ENCODE peak calls at places on chromosomes 16 and 17, in six cellular contexts. F is tibial nerve, J is right lobe of liver, H is tibial artery, S is AG04450, G is stomach. K is an unnamed sample.

GRCh38 chr17:41967141-41967920 is 736 bp downstream of the CNP start:
- DNase-seq in J (no peak), S (no peak), F (peak), G (no peak), H (no peak), K (peak)

GRCh38 chr17:63540581-63540980 is 9.7 kb upstream of the DCAF7 start:
- DNase-seq in S (no peak), F (no peak), J (peak), G (no peak), H (no peak), K (no peak)

GRCh38 chr17:9291912-9292562 is 270.7 kb downstream of the NTN1 start:
- DNase-seq in G (peak), H (peak), F (peak), J (peak), S (peak), K (no peak)

GRCh38 chr16:85563515-85564276 is 49.4 kb upstream of the GSE1 start:
- DNase-seq in G (peak), S (no peak), H (peak), J (peak), F (peak), K (peak)

GRCh38 chr17:18965530-18966236 is 13.7 kb downstream of the SLC5A10 start:
- DNase-seq in G (no peak), F (no peak), H (no peak), S (no peak), J (peak), K (no peak)

GRCh38 chr17:32546031-32546444 is 59.2 kb downstream of the CDK5R1 start:
- DNase-seq in S (no peak), J (no peak), H (no peak), G (no peak), F (no peak), K (no peak)

GRCh38 chr17:48153711-48154642 is 46.4 kb downstream of the SNX11 start:
- DNase-seq in S (peak), H (no peak), G (peak), F (no peak), J (peak), K (no peak)

GRCh38 chr16:84618428-84619102 is 687 bp upstream of the COTL1 start:
- DNase-seq in F (no peak), G (no peak), J (peak), S (peak), H (no peak), K (peak)

GRCh38 chr17:44775838-44776621 is 17.2 kb downstream of the ADAM11 start:
- DNase-seq in H (no peak), G (peak), J (no peak), F (peak), S (no peak), K (peak)

GRCh38 chr17:31581022-31581483 is 189.6 kb downstream of the RAB11FIP4 start:
- DNase-seq in F (no peak), J (peak), S (no peak), G (peak), H (peak), K (peak)

GRCh38 chr16:31699601-31700000 is 171.9 kb downstream of the AHSP start:
- DNase-seq in F (no peak), G (no peak), J (no peak), H (no peak), S (no peak), K (no peak)

GRCh38 chr17:82400830-82401229 is 17.3 kb upstream of the HEXD start:
- DNase-seq in G (peak), J (no peak), F (no peak), H (peak), S (no peak), K (peak)

GRCh38 chr16:14302399-14303181 is 231.5 kb downstream of the MRTFB start:
- DNase-seq in H (no peak), S (no peak), J (peak), G (no peak), F (no peak), K (peak)

GRCh38 chr16:82665025-82665424 is 38.3 kb downstream of the CDH13 start:
- DNase-seq in F (no peak), H (no peak), G (no peak), S (no peak), J (no peak), K (no peak)

GRCh38 chr17:32869345-32870026 is 7.4 kb downstream of the MYO1D start:
- DNase-seq in G (no peak), H (no peak), F (no peak), J (no peak), S (no peak), K (no peak)

GRCh38 chr17:19546289-19547065 is 12.8 kb downstream of the SLC47A1 start:
- DNase-seq in J (peak), G (peak), S (no peak), F (no peak), H (peak), K (no peak)

GRCh38 chr17:77869665-77870132 is 88.8 kb upstream of the TNRC6C start:
- DNase-seq in H (no peak), S (no peak), J (no peak), G (peak), F (no peak), K (peak)

GRCh38 chr16:14337303-14338191 is 266.4 kb downstream of the MRTFB start:
- DNase-seq in H (no peak), J (peak), G (no peak), F (no peak), S (no peak), K (no peak)

GRCh38 chr16:25066747-25067631 is 44.6 kb upstream of the LCMT1 start:
- DNase-seq in F (peak), J (peak), G (peak), H (peak), S (no peak), K (peak)

GRCh38 chr16:73051903-73052302 is 4.0 kb upstream of the ZFHX3 start:
- DNase-seq in F (no peak), J (no peak), G (no peak), H (no peak), S (no peak), K (no peak)

GRCh38 chr16:77213542-77214108 is 14.4 kb downstream of the SYCE1L start:
- DNase-seq in F (no peak), J (no peak), G (no peak), H (no peak), S (peak), K (peak)

GRCh38 chr16:52537463-52537862 is 9.5 kb downstream of the TOX3 start:
- DNase-seq in F (no peak), S (no peak), H (no peak), J (no peak), G (peak), K (no peak)

GRCh38 chr16:57462209-57462977 is at the start of gene POLR2C:
- DNase-seq in S (peak), F (peak), H (peak), J (peak), G (peak), K (peak)

GRCh38 chr17:61397086-61397842 is 2.4 kb upstream of the TBX2 start:
- DNase-seq in H (no peak), G (no peak), F (no peak), J (no peak), S (no peak), K (peak)

GRCh38 chr17:32689348-32689747 is 187.6 kb downstream of the MYO1D start:
- DNase-seq in F (no peak), H (no peak), G (no peak), J (no peak), S (no peak), K (no peak)

GRCh38 chr16:17302620-17303019 is 168.1 kb downstream of the XYLT1 start:
- DNase-seq in F (no peak), J (no peak), S (no peak), G (no peak), H (no peak), K (no peak)

GRCh38 chr17:46061435-46061834 is 62.4 kb downstream of the STH start:
- DNase-seq in H (no peak), G (no peak), J (no peak), F (no peak), S (no peak), K (no peak)

GRCh38 chr16:60818471-60818870 is 1217.8 kb downstream of the CDH8 start:
- DNase-seq in F (no peak), J (no peak), H (no peak), G (no peak), S (no peak), K (no peak)

GRCh38 chr16:20867585-20867984 is 32.6 kb downstream of the DCUN1D3 start:
- DNase-seq in G (no peak), S (no peak), F (no peak), J (no peak), H (no peak), K (no peak)

DNA sequence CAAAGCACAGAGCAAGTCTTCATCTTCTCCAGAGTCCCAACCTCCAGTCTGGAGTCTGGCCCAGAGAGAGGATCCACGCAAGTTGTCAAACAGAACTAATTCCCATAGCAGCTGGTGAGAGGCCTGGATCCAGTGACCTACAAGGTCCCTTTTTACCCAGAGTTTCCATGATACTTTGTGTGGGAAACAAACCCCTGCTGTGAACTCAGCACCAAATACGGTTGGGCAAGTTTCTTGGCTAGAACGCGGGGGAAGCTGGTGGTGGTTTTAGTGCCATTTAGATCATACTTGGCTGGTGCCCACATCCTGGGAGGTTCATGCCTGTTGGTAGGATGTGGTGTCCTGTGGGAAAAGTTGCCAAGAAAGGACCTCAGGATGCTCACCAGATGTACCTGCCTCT is 18.1 kb downstream of the TMC7 start:
- DNase-seq in G (no peak), J (no peak), F (no peak), S (no peak), H (peak), K (no peak)
- H3K27ac ChIP-seq in G (no peak), J (no peak), F (peak), S (no peak), H (peak), K (no peak)

GRCh38 chr17:50270430-50271172 is 3.7 kb upstream of the TMEM92 start:
- DNase-seq in G (peak), F (peak), H (peak), J (no peak), S (peak), K (peak)
- TF ChIP-seq CTCF in G (no peak), F (no peak), H (no peak), J (no peak), S (no peak), K (no peak)

GRCh38 chr16:74281285-74281684 is 15.3 kb upstream of the PSMD7 start:
- DNase-seq in J (no peak), F (no peak), G (no peak), H (no peak), S (no peak), K (no peak)
- H3K4me3 ChIP-seq in J (no peak), F (no peak), G (no peak), H (no peak), S (no peak), K (no peak)

DNA sequence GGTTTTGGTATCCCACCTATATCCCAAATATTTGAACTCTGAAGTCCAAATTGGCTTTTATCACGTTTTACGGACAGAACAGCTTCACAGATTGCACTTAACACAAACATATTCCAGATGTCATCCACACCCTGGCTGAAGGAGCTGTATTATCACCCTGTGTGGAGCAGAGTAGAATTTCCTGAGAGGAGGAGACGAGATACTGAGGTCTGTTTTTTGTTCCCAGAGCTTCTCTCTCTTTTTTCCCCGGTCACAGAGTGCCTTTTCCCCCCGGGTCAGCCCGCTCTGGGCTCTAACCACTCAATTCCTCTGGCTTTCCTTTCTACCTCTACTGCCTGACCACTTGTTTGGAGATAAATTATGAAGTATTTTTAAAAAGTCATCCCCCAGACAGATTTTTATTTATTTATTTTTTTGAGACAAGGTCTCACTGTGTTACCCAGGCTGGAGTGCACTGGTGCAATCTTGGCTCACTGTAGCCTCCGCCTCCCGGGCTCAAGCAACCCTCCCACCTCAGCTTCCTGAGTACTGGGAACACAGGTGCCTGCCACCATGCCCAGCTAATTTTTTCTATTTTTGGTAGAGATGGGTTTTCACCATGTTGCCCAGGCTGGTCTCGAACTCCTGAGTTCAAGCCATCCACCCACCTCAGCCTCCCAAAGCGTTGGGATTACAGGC is 30.7 kb downstream of the DNAH2 start:
- DNase-seq in J (no peak), H (no peak), F (no peak), S (no peak), G (no peak), K (peak)
- H3K27ac ChIP-seq in J (no peak), H (no peak), F (no peak), S (peak), G (no peak), K (no peak)